ENCODE peak calls at places on chromosomes 11 and 22, in ten cellular contexts. U is WTC11, Y is Calu3, K is endothelial cell of umbilical vein, L is transverse colon, O is left ventricle myocardium inferior, S is Panc1, C is cardiac fibroblast, D is right atrium auricular region, V is GM12865. P is an unnamed sample.

GRCh38 chr22:42387631-42388030 is 44.6 kb downstream of the NFAM1 start:
- DNase-seq in U (no peak), Y (no peak), K (no peak), L (no peak), O (no peak), S (no peak), C (no peak), D (no peak), V (no peak), P (no peak)

GRCh38 chr11:57179701-57180100 is 2.1 kb upstream of the LRRC55 start:
- DNase-seq in U (no peak), Y (no peak), K (no peak), L (no peak), O (no peak), S (no peak), C (no peak), D (no peak), V (no peak), P (no peak)

GRCh38 chr11:125091247-125091876 is 20.1 kb downstream of the TMEM218 start:
- DNase-seq in U (peak), Y (no peak), K (peak), L (no peak), O (no peak), S (peak), C (peak), D (peak), V (peak), P (peak)

GRCh38 chr11:12244156-12244555 is 133.2 kb upstream of the PARVA start:
- DNase-seq in U (no peak), Y (no peak), K (no peak), L (no peak), O (no peak), S (no peak), C (no peak), D (no peak), V (no peak), P (no peak)

GRCh38 chr11:108897916-108898315 is 233.0 kb downstream of the DDX10 start:
- DNase-seq in U (no peak), Y (no peak), K (no peak), L (no peak), O (no peak), S (no peak), C (no peak), D (no peak), V (no peak), P (no peak)

GRCh38 chr11:132111781-132112380 is 741.5 kb downstream of the NTM start:
- DNase-seq in U (no peak), Y (no peak), K (peak), L (no peak), O (no peak), S (no peak), C (peak), D (no peak), V (no peak), P (no peak)

GRCh38 chr11:86013718-86014117 is 55.2 kb downstream of the PICALM start:
- DNase-seq in U (no peak), Y (no peak), K (no peak), L (no peak), O (no peak), S (no peak), C (no peak), D (no peak), V (no peak), P (no peak)

GRCh38 chr11:64232182-64233018 is 2.0 kb upstream of the VEGFB start:
- DNase-seq in U (no peak), Y (no peak), K (no peak), L (no peak), O (no peak), S (no peak), C (no peak), D (no peak), V (no peak), P (no peak)

GRCh38 chr22:49914256-49914655 is 4.0 kb downstream of the ALG12 start:
- DNase-seq in U (no peak), Y (no peak), K (no peak), L (no peak), O (no peak), S (no peak), C (no peak), D (no peak), V (no peak), P (no peak)

GRCh38 chr11:17861036-17861755 is 126.6 kb downstream of the KCNC1 start:
- DNase-seq in U (no peak), Y (no peak), K (no peak), L (no peak), O (no peak), S (no peak), C (peak), D (no peak), V (no peak), P (no peak)

GRCh38 chr11:47324520-47324919 is 28.0 kb downstream of the MYBPC3 start:
- DNase-seq in U (no peak), Y (no peak), K (no peak), L (no peak), O (no peak), S (no peak), C (no peak), D (no peak), V (no peak), P (no peak)

GRCh38 chr22:38153821-38154562 is 27.6 kb downstream of the PLA2G6 start:
- DNase-seq in U (no peak), Y (no peak), K (no peak), L (peak), O (no peak), S (no peak), C (no peak), D (no peak), V (no peak), P (no peak)

GRCh38 chr11:15346907-15347306 is 232.2 kb downstream of the INSC start:
- DNase-seq in U (no peak), Y (no peak), K (no peak), L (no peak), O (no peak), S (no peak), C (no peak), D (no peak), V (no peak), P (no peak)

DNA sequence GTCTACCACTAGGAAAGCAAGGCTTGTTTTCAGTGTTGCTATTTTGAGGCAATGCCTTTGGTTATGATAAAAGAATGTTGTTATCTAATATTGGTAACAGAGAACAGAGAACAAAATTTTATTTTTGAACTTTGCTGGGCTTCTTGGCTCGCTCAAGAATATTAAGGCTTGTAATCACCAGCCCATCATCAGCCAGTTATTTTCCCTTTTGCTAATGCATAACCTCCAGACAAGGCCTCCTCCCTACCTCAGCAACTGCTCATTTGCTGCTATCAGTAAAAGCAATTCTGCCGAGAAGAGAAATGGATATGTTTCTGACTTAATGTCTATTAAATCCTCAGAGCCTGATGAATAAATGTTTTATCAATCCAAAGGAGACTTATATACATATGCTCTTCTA is 8.9 kb downstream of the MTMR2 start:
- DNase-seq in U (no peak), Y (no peak), K (no peak), L (no peak), O (no peak), S (no peak), C (peak), D (no peak), V (no peak), P (no peak)
- TF ChIP-seq CTCF in U (no peak), Y (no peak), K (no peak), L (no peak), O (no peak), S (no peak), C (no peak), D (no peak), V (no peak), P (no peak)

DNA sequence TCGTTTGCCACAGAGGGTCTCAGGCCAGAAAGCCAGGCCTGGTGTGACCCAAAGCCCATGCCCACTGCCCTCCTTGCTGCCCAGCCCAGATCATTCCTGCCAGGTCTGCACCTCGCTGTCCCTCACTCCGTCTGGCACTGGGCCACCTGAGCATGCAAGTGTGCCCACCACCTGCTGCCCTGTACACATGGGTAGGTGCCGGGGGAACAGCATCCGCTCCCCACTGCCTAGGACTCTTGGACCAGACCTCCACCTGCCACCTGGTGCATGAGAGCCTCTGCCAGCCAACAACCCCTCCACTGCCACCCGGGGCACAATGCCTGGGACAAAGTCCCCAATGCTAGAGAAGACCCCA is 12.5 kb downstream of the MGAT3 start:
- DNase-seq in U (no peak), Y (no peak), K (no peak), L (no peak), O (no peak), S (no peak), C (no peak), D (no peak), V (no peak), P (no peak)
- TF ChIP-seq CTCF in U (no peak), Y (no peak), K (no peak), L (no peak), O (no peak), S (no peak), C (no peak), D (no peak), V (no peak), P (no peak)

GRCh38 chr22:20751185-20751851 is 22.6 kb upstream of the SERPIND1 start:
- DNase-seq in U (peak), Y (no peak), K (peak), L (no peak), O (no peak), S (no peak), C (peak), D (no peak), V (no peak), P (no peak)
- TF ChIP-seq CTCF in U (peak), Y (no peak), K (no peak), L (no peak), O (no peak), S (no peak), C (no peak), D (no peak), V (no peak), P (no peak)

DNA sequence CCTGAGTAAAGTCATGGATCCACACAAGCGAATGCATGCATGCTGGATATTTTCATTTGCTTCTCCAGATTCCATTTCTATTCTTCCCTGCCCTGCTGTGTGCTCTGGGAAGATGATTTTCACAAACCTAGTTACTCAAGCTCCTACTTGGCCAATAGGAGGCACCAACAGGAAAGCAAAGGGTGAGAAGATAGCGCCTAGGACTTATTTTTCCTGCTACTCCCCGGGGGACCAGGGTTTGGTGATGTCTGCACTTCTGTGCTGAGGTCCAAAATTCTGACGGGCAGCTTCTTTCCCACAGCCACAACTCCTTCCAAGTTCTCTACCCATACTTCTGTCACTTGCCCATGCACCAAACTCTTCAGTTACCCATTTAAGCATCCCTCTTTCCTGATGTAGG is 509.3 kb upstream of the TENM4 start:
- DNase-seq in U (no peak), Y (no peak), K (no peak), L (no peak), O (no peak), S (no peak), C (no peak), D (no peak), V (no peak), P (no peak)
- TF ChIP-seq CTCF in U (no peak), Y (no peak), K (no peak), L (no peak), O (no peak), S (peak), C (no peak), D (no peak), V (no peak), P (no peak)

DNA sequence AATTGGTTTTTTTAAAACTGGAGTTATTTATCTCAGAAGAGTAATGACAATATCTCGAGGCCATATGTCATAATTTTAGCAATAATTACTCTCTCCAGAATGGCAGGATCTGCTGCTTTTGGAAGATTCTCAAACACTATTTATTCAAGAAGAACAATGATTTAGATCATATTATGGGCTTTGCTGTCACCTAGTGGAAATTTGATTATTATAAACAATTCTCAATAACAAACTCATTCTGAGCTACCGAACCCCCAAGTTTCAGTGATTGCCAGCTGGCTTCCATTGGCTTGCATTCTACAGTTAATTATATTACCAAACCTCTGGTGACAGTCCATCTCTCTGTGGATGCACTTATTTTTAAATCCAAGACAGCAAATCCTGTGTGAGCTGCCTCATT is 27.9 kb upstream of the SLC36A4 start:
- DNase-seq in U (no peak), Y (no peak), K (peak), L (no peak), O (no peak), S (no peak), C (peak), D (no peak), V (peak), P (peak)
- TF ChIP-seq CTCF in U (no peak), Y (peak), K (no peak), L (no peak), O (peak), S (peak), C (no peak), D (no peak), V (no peak), P (no peak)

GRCh38 chr11:1382429-1382828 is 7.3 kb upstream of the BRSK2 start:
- DNase-seq in U (no peak), Y (no peak), K (no peak), L (no peak), O (no peak), S (no peak), C (no peak), D (no peak), V (no peak), P (no peak)

GRCh38 chr11:1387521-1387920 is 2.2 kb upstream of the BRSK2 start:
- DNase-seq in U (no peak), Y (no peak), K (no peak), L (no peak), O (no peak), S (no peak), C (no peak), D (no peak), V (no peak), P (no peak)

GRCh38 chr11:1384206-1384965 is 5.3 kb upstream of the BRSK2 start:
- DNase-seq in U (no peak), Y (no peak), K (no peak), L (no peak), O (no peak), S (no peak), C (no peak), D (no peak), V (peak), P (no peak)

GRCh38 chr11:1381793-1382425 is 7.8 kb upstream of the BRSK2 start:
- DNase-seq in U (no peak), Y (no peak), K (no peak), L (no peak), O (no peak), S (no peak), C (no peak), D (no peak), V (no peak), P (no peak)

GRCh38 chr11:1382831-1383607 is 6.7 kb upstream of the BRSK2 start:
- DNase-seq in U (peak), Y (peak), K (peak), L (peak), O (peak), S (no peak), C (peak), D (peak), V (peak), P (peak)
- TF ChIP-seq CTCF in U (no peak), Y (no peak), K (peak), L (no peak), O (peak), S (no peak), C (no peak), D (no peak), V (peak), P (no peak)